ENCODE peak calls at places on chromosomes 4 and X, in six cellular contexts. J is progenitor cell of endocrine pancreas; W is neuronal stem cell; O is stimulated activated CD4-positive, alpha-beta T cell treated with anti-CD3 and anti-CD28 coated beads, Interleukin-4, amount 100 ng/mL, for 1 hour; D is fibroblast of lung; I is activated naive CD8-positive, alpha-beta T cell treated with anti-CD3 and anti-CD28 coated beads, Interleukin-2, amount 50 U/mL, for 24 hours. Z is an unnamed sample.

GRCh38 chr4:47075919-47076318 is 44.6 kb downstream of the GABRB1 start:
- DNase-seq in I (no peak), J (no peak), W (no peak), D (no peak), O (no peak), Z (no peak)

GRCh38 chrX:105475801-105476200 is 255.3 kb upstream of the TEX13A start:
- DNase-seq in O (no peak), D (no peak), J (no peak), I (no peak), W (no peak), Z (no peak)

GRCh38 chrX:85444613-85445012 is 65.1 kb upstream of the POF1B start:
- DNase-seq in I (no peak), O (no peak), W (no peak), J (no peak), D (no peak), Z (no peak)

GRCh38 chrX:13955095-13955647 is 74.5 kb downstream of the GEMIN8 start:
- DNase-seq in I (no peak), J (no peak), W (no peak), O (no peak), D (no peak), Z (no peak)

GRCh38 chrX:12494400-12495138 is 296.6 kb upstream of the PRPS2 start:
- DNase-seq in I (no peak), D (no peak), O (no peak), J (no peak), W (no peak), Z (no peak)

GRCh38 chrX:131802836-131803626 is 220.1 kb upstream of the STK26 start:
- DNase-seq in D (no peak), I (peak), J (no peak), O (peak), W (no peak), Z (peak)

GRCh38 chr4:149409186-149410056 is 406.2 kb downstream of the IQCM start:
- DNase-seq in W (no peak), O (no peak), I (no peak), D (peak), J (no peak), Z (peak)

GRCh38 chr4:118703118-118703517 is 17.9 kb downstream of the METTL14 start:
- DNase-seq in D (no peak), I (no peak), W (no peak), J (no peak), O (no peak), Z (no peak)

GRCh38 chrX:149383852-149384251 is 121.3 kb downstream of the IDS start:
- DNase-seq in J (no peak), W (no peak), D (no peak), I (no peak), O (no peak), Z (no peak)

GRCh38 chr4:153603258-153603657 is 80.8 kb upstream of the TLR2 start:
- DNase-seq in W (no peak), J (no peak), D (no peak), I (peak), O (peak), Z (no peak)

GRCh38 chrX:69305333-69306062 is 140.2 kb upstream of the PJA1 start:
- DNase-seq in O (no peak), D (no peak), I (no peak), J (no peak), W (peak), Z (no peak)

GRCh38 chr4:128284317-128284716 is 3.3 kb downstream of the PGRMC2 start:
- DNase-seq in O (no peak), W (no peak), J (no peak), D (no peak), I (no peak), Z (no peak)

GRCh38 chr4:143559757-143560147 is 46.2 kb downstream of the SMARCA5 start:
- DNase-seq in D (no peak), W (no peak), I (peak), J (no peak), O (peak), Z (no peak)

GRCh38 chr4:184324939-184325477 is 107.3 kb upstream of the ENPP6 start:
- DNase-seq in J (no peak), W (no peak), O (no peak), I (no peak), D (no peak), Z (no peak)

GRCh38 chr4:65367306-65367705 is 303.0 kb downstream of the EPHA5 start:
- DNase-seq in J (no peak), W (no peak), D (no peak), I (no peak), O (no peak), Z (no peak)

GRCh38 chrX:39157006-39157405 is 355.7 kb downstream of the MID1IP1 start:
- DNase-seq in I (no peak), D (no peak), O (no peak), J (no peak), W (no peak), Z (no peak)

GRCh38 chrX:104488811-104489210 is 77.2 kb upstream of the IL1RAPL2 start:
- DNase-seq in D (no peak), O (no peak), W (no peak), J (no peak), I (no peak), Z (no peak)

GRCh38 chrX:112877771-112878173 is 37.1 kb upstream of the AMOT start:
- DNase-seq in D (no peak), I (no peak), J (no peak), W (no peak), O (no peak), Z (no peak)

GRCh38 chr4:10283761-10284160 is 167.2 kb upstream of the WDR1 start:
- DNase-seq in W (no peak), J (no peak), D (no peak), O (no peak), I (no peak), Z (no peak)

GRCh38 chrX:56751071-56751470 is 22.0 kb downstream of the NBDY start:
- DNase-seq in I (no peak), W (no peak), J (no peak), D (no peak), O (no peak), Z (no peak)

GRCh38 chr4:16192631-16193483 is 33.4 kb downstream of the TAPT1 start:
- DNase-seq in W (no peak), D (peak), J (no peak), I (no peak), O (no peak), Z (no peak)